ENCODE peak calls at places on chromosomes 1 and 21, in four cellular contexts. N is endothelial cell of umbilical vein, C is stomach, T is K562. M is an unnamed sample.

GRCh38 chr1:41013812-41014211 is 7.7 kb downstream of the SLFNL1 start:
- DNase-seq in N (peak), C (no peak), T (no peak), M (no peak)

GRCh38 chr1:44418022-44418673 is 13.1 kb downstream of the RNF220 start:
- DNase-seq in N (peak), C (no peak), T (no peak), M (no peak)

GRCh38 chr1:52216907-52217458 is 75.1 kb downstream of the ZFYVE9 start:
- DNase-seq in N (no peak), C (no peak), T (no peak), M (no peak)

GRCh38 chr1:202031796-202032195 is 21.4 kb downstream of the ELF3 start:
- DNase-seq in N (no peak), C (no peak), T (no peak), M (no peak)

GRCh38 chr1:232486454-232487202 is 143.3 kb downstream of the SIPA1L2 start:
- DNase-seq in N (no peak), C (no peak), T (no peak), M (no peak)

GRCh38 chr1:90671736-90672135 is 45.4 kb downstream of the BARHL2 start:
- DNase-seq in N (no peak), C (no peak), T (no peak), M (no peak)

GRCh38 chr1:12405325-12406217 is 175.7 kb downstream of the VPS13D start:
- DNase-seq in N (peak), C (peak), T (peak), M (no peak)

GRCh38 chr1:3593334-3593733 is 18.0 kb downstream of the MEGF6 start:
- DNase-seq in N (no peak), C (no peak), T (no peak), M (no peak)

GRCh38 chr1:154861607-154862094 is 8.4 kb downstream of the KCNN3 start:
- DNase-seq in N (no peak), C (no peak), T (peak), M (no peak)

GRCh38 chr21:42311816-42312625 is 3.2 kb downstream of the TFF3 start:
- DNase-seq in N (no peak), C (no peak), T (no peak), M (no peak)

GRCh38 chr1:97603218-97603617 is 317.6 kb downstream of the DPYD start:
- DNase-seq in N (no peak), C (no peak), T (no peak), M (no peak)

GRCh38 chr1:70727891-70728443 is 316.9 kb downstream of the CTH start:
- DNase-seq in N (no peak), C (no peak), T (no peak), M (no peak)

GRCh38 chr1:211601982-211602644 is 23.2 kb upstream of the SLC30A1 start:
- DNase-seq in N (no peak), C (no peak), T (no peak), M (no peak)

GRCh38 chr1:211603713-211604112 is 24.8 kb upstream of the SLC30A1 start:
- DNase-seq in N (no peak), C (no peak), T (no peak), M (no peak)

GRCh38 chr1:211604548-211604947 is 25.6 kb upstream of the SLC30A1 start:
- DNase-seq in N (no peak), C (no peak), T (no peak), M (no peak)

GRCh38 chr1:211605034-211605433 is 26.1 kb upstream of the SLC30A1 start:
- DNase-seq in N (no peak), C (no peak), T (no peak), M (no peak)

GRCh38 chr1:211603191-211603701 is 24.3 kb upstream of the SLC30A1 start:
- DNase-seq in N (no peak), C (no peak), T (no peak), M (no peak)
- TF ChIP-seq POLR2AphosphoS5 in N (no peak), C (no peak), T (no peak), M (no peak)

DNA sequence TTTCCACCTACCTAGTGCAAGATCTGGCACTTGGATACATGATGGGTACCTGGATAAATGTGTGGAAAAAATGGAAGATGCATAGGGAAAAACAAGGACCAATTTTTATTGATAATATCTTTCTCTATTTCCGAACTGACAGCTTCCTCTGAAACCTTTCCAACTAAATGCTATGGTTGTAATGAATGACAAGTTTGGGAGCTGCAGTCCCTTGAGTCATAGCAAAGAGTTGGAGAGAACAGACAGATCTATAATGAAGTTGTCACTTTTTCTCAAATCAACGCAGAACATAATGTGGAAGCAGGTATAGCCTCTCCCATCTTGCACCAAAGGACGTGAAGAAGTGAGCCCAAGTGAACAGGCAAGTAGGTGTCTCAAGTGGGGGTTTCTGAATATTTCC is 296.5 kb upstream of the KAZN start:
- DNase-seq in N (no peak), C (no peak), T (no peak), M (no peak)
- TF ChIP-seq POLR2AphosphoS5 in N (no peak), C (no peak), T (no peak), M (no peak)

DNA sequence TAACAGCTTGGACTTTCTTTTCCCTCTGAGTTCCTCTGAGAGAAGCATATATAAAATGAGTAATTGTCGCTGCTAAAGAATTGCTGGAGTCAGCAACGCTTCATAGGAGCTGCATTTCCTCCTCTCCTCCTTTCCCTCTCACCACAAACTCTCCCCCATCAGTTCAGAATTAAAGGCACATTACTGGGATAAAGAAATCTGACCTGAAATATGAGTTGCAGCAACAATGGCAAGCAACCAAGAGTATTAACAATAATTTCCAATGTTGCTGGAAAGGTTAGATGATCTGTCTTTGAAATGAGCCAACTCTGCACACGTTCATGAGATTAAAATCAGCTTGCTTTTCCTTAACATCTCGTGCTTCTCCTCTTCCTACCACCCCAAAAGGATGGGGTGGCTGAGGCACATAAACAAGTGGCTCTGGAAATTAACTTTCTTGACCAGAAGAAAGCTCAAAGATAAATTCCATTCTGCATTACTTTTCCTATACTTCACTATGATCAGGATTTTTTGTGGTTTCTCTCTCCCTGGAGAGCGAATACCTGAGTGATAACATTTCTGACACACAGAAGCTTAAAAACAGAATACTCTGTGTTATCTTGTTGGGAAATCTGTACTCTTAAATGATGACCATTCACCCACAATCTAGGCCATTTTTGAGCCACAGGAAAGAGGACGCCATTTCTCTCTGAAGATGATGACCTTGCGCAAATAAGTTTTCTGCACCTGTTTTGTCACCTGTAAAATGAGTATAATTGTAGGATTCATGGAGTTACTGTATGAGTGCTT is 90.2 kb downstream of the TGFBR3 start:
- DNase-seq in N (peak), C (no peak), T (no peak), M (no peak)
- TF ChIP-seq POLR2AphosphoS5 in N (no peak), C (no peak), T (no peak), M (no peak)

GRCh38 chr1:230002164-230002803 is 64.8 kb upstream of the GALNT2 start:
- DNase-seq in N (no peak), C (no peak), T (no peak), M (no peak)

GRCh38 chr1:229998980-229999379 is 68.1 kb upstream of the GALNT2 start:
- DNase-seq in N (no peak), C (no peak), T (no peak), M (no peak)

GRCh38 chr1:230005040-230005439 is 62.0 kb upstream of the GALNT2 start:
- DNase-seq in N (no peak), C (no peak), T (no peak), M (no peak)

GRCh38 chr1:230003409-230003808 is 63.6 kb upstream of the GALNT2 start:
- DNase-seq in N (no peak), C (no peak), T (no peak), M (no peak)

GRCh38 chr1:230000439-230001184 is 66.4 kb upstream of the GALNT2 start:
- DNase-seq in N (no peak), C (no peak), T (no peak), M (no peak)
- TF ChIP-seq POLR2AphosphoS5 in N (no peak), C (peak), T (no peak), M (no peak)

GRCh38 chr1:234544094-234544579 is 65.2 kb upstream of the TARBP1 start:
- DNase-seq in N (peak), C (peak), T (peak), M (no peak)
- TF ChIP-seq POLR2AphosphoS5 in N (no peak), C (peak), T (no peak), M (no peak)